ENCODE peak calls at places on chromosomes 7 and 10, in eight cellular contexts. M is endothelial cell, L is SW480, W is activated gamma-delta T cell, P is neuronal stem cell, R is nephron progenitor cell, Y is hepatocyte, O is NCI-H1092 treated with DMSO at 0.1 percent for 48 hours. F is an unnamed sample.

GRCh38 chr10:110068780-110069179 is 61.0 kb downstream of the ADD3 start:
- DNase-seq in O (no peak), Y (no peak), L (no peak), P (no peak), W (no peak), R (no peak), M (no peak), F (no peak)

GRCh38 chr7:148484486-148484885 is 106.1 kb upstream of the C7orf33 start:
- DNase-seq in P (no peak), R (no peak), L (no peak), O (no peak), M (no peak), W (no peak), Y (no peak), F (no peak)

GRCh38 chr7:27641576-27642230 is 21.0 kb downstream of the HIBADH start:
- DNase-seq in P (no peak), O (no peak), R (no peak), W (no peak), L (no peak), M (no peak), Y (no peak), F (no peak)

GRCh38 chr10:71620642-71621041 is 98.9 kb downstream of the C10orf105 start:
- DNase-seq in M (no peak), Y (no peak), R (no peak), L (no peak), W (no peak), P (no peak), O (no peak), F (no peak)

GRCh38 chr10:70757856-70758255 is 27.3 kb downstream of the TBATA start:
- DNase-seq in Y (no peak), L (no peak), M (no peak), P (no peak), O (no peak), W (no peak), R (no peak), F (no peak)

GRCh38 chr7:41431671-41432070 is 271.2 kb downstream of the INHBA start:
- DNase-seq in M (no peak), O (no peak), R (no peak), W (no peak), P (no peak), L (no peak), Y (no peak), F (no peak)

GRCh38 chr7:48376263-48376662 is 205.0 kb downstream of the ABCA13 start:
- DNase-seq in O (no peak), L (no peak), R (no peak), W (no peak), M (no peak), Y (no peak), P (no peak), F (no peak)

GRCh38 chr10:89086801-89087513 is 96.4 kb downstream of the FAS start:
- DNase-seq in L (peak), M (no peak), R (no peak), P (no peak), Y (no peak), O (no peak), W (no peak), F (peak)

GRCh38 chr10:129055966-129056365 is 411.1 kb upstream of the MGMT start:
- DNase-seq in R (peak), Y (no peak), L (no peak), M (no peak), P (no peak), O (no peak), W (no peak), F (no peak)

GRCh38 chr7:110544199-110544598 is 546.7 kb upstream of the LRRN3 start:
- DNase-seq in O (no peak), M (no peak), W (no peak), L (no peak), P (no peak), R (no peak), Y (no peak), F (no peak)

GRCh38 chr10:13891542-13892431 is 305.0 kb downstream of the PRPF18 start:
- DNase-seq in W (no peak), O (peak), M (peak), R (peak), Y (peak), P (peak), L (no peak), F (no peak)

GRCh38 chr10:114408968-114409444 is 4.7 kb upstream of the AFAP1L2 start:
- DNase-seq in W (no peak), R (no peak), P (no peak), M (no peak), L (no peak), O (no peak), Y (no peak), F (no peak)

GRCh38 chr10:125698599-125698998 is 15.6 kb upstream of the TEX36 start:
- DNase-seq in M (no peak), O (no peak), Y (no peak), R (no peak), L (no peak), W (no peak), P (no peak), F (no peak)

GRCh38 chr10:122258136-122259074 is 12.7 kb upstream of the BTBD16 start:
- DNase-seq in L (no peak), P (no peak), O (no peak), W (no peak), M (no peak), R (no peak), Y (peak), F (no peak)

GRCh38 chr10:122422266-122422980 is 32.0 kb upstream of the ARMS2 start:
- DNase-seq in M (no peak), L (no peak), P (no peak), Y (no peak), R (no peak), W (no peak), O (no peak), F (no peak)

GRCh38 chr7:121994625-121995410 is 121.9 kb downstream of the PTPRZ1 start:
- DNase-seq in O (peak), P (peak), W (no peak), M (peak), R (peak), Y (peak), L (peak), F (no peak)

GRCh38 chr7:41162612-41163011 is 540.3 kb downstream of the INHBA start:
- DNase-seq in M (no peak), W (no peak), O (no peak), L (no peak), P (no peak), R (no peak), Y (no peak), F (no peak)

GRCh38 chr10:130511801-130512200 is 375.6 kb downstream of the GLRX3 start:
- DNase-seq in P (no peak), L (no peak), M (no peak), W (no peak), O (no peak), R (no peak), Y (no peak), F (no peak)

GRCh38 chr7:80047856-80048459 is 86.7 kb upstream of the GNAI1 start:
- DNase-seq in R (no peak), Y (no peak), M (no peak), O (peak), W (no peak), L (peak), P (no peak), F (no peak)

GRCh38 chr7:75985009-75985517 is 9.3 kb downstream of the TMEM120A start:
- DNase-seq in O (no peak), M (no peak), P (no peak), W (no peak), Y (peak), L (no peak), R (no peak), F (peak)

F was measured in upper lobe of left lung.